ENCODE peak calls at places on chromosome 13, in seven cellular contexts. Q is neuronal stem cell, T is mesendoderm, D is IMR-90, P is H9, Z is H1, M is mesenchymal stem cell. A is an unnamed sample.

GRCh38 chr13:110965038-110965754 is 50.3 kb upstream of the ANKRD10 start:
- DNase-seq in Q (no peak), T (no peak), D (peak; percentile 89), P (no peak), Z (no peak), M (peak; percentile 73), A (peak; percentile 65)

GRCh38 chr13:91745962-91746361 is 347.5 kb downstream of the GPC5 start:
- DNase-seq in Q (no peak), T (no peak), D (no peak), P (no peak), Z (no peak), M (no peak), A (no peak)

GRCh38 chr13:21231426-21231945 is 55.0 kb downstream of the MRPL57 start:
- DNase-seq in Q (no peak), T (no peak), D (no peak), P (no peak), Z (no peak), M (no peak), A (peak; percentile 90)

GRCh38 chr13:26784704-26785639 is 24.4 kb upstream of the GPR12 start:
- DNase-seq in Q (no peak), T (peak; percentile 16), D (no peak), P (peak; percentile 62), Z (no peak), M (no peak), A (no peak)

GRCh38 chr13:98452851-98453250 is 124.1 kb downstream of the STK24 start:
- DNase-seq in Q (no peak), T (no peak), D (no peak), P (no peak), Z (no peak), M (no peak), A (no peak)

GRCh38 chr13:80408270-80408669 is 67.3 kb upstream of the SPRY2 start:
- DNase-seq in Q (no peak), T (peak; percentile 30), D (no peak), P (peak; percentile 47), Z (no peak), M (no peak), A (no peak)

GRCh38 chr13:41675306-41675705 is 218.0 kb downstream of the RGCC start:
- DNase-seq in Q (no peak), T (no peak), D (no peak), P (no peak), Z (no peak), M (no peak), A (peak; percentile 77)

GRCh38 chr13:36858285-36858684 is 39.3 kb downstream of the RFXAP start:
- DNase-seq in Q (no peak), T (peak; percentile 84), D (peak; percentile 65), P (no peak), Z (no peak), M (peak; percentile 65), A (peak; percentile 15)

GRCh38 chr13:110062077-110062776 is 244.7 kb downstream of the COL4A1 start:
- DNase-seq in Q (no peak), T (no peak), D (peak; percentile 20), P (no peak), Z (no peak), M (no peak), A (no peak)

GRCh38 chr13:43072394-43072793 is 49.0 kb downstream of the DNAJC15 start:
- DNase-seq in Q (no peak), T (peak; percentile 57), D (no peak), P (no peak), Z (no peak), M (peak; percentile 30), A (peak; percentile 40)

GRCh38 chr13:84896128-84896527 is 903.1 kb downstream of the SLITRK6 start:
- DNase-seq in Q (peak; percentile 55), T (peak; percentile 63), D (peak; percentile 61), P (no peak), Z (no peak), M (peak; percentile 67), A (peak; percentile 82)

GRCh38 chr13:74919914-74920313 is 562.1 kb downstream of the TBC1D4 start:
- DNase-seq in Q (no peak), T (no peak), D (no peak), P (no peak), Z (no peak), M (no peak), A (no peak)

GRCh38 chr13:42967660-42968059 is 24.4 kb downstream of the EPSTI1 start:
- DNase-seq in Q (no peak), T (no peak), D (no peak), P (no peak), Z (no peak), M (no peak), A (no peak)

GRCh38 chr13:67283602-67284001 is 53.5 kb upstream of the PCDH9 start:
- DNase-seq in Q (no peak), T (peak; percentile 19), D (peak; percentile 13), P (no peak), Z (no peak), M (peak; percentile 52), A (no peak)

GRCh38 chr13:25186187-25186586 is 14.1 kb upstream of the AMER2 start:
- DNase-seq in Q (no peak), T (no peak), D (no peak), P (no peak), Z (no peak), M (no peak), A (no peak)

GRCh38 chr13:23986619-23987018 is 89.3 kb upstream of the C1QTNF9B start:
- DNase-seq in Q (no peak), T (peak; percentile 28), D (peak; percentile 98), P (no peak), Z (no peak), M (peak; percentile 83), A (peak; percentile 94)

GRCh38 chr13:26168276-26168814 is 53.8 kb downstream of the RNF6 start:
- DNase-seq in Q (no peak), T (no peak), D (peak; percentile 48), P (no peak), Z (no peak), M (peak; percentile 92), A (peak; percentile 84)

GRCh38 chr13:28478127-28478526 is 16.8 kb downstream of the FLT1 start:
- DNase-seq in Q (no peak), T (no peak), D (peak; percentile 84), P (no peak), Z (no peak), M (peak; percentile 73), A (no peak)

GRCh38 chr13:106403280-106403679 is 132.2 kb downstream of the EFNB2 start:
- DNase-seq in Q (no peak), T (no peak), D (no peak), P (no peak), Z (no peak), M (no peak), A (no peak)

DNA sequence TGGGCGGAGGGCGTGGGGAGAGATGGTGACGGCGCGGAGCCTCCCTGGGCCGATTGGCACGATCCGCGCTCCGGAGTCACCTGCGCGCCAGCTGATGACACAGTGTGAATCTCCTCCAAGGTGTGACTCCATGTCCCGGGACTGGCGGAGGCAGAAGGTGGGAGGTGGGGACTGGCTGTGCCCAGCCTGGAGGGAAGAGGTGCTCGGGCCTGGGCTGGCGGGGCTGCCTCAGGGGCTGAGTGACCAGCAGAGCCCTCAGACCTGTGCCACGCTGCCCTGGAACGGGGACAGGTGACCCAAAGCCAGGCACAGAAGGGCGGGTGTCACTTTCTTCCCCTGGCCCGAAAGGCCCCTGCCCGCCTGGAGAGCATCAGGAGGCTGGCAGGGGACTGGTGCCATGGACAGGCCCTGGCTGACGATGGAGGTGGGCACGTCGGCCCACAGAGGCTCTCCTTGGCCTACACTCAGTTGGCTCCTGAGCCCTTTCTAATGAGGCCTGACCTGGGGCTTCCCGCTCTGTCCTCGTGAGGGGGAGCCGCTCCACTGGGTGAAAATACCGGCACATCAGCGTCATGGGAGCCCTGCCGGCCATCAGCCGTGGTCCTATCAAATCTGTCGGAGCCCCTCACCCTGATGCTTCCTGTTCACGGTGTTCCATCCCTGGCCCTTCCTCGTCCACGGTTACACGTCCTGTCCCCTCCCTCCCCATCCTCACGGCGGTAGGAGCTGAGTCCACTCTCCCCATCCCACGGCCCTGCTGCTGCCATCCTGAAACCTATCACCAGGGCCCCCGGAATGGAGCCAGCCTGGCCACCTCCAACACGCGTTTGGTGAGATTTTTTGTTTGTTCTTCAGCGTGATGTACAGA is 75.6 kb downstream of the SPACA7 start:
- DNase-seq in Q (no peak), T (no peak), D (no peak), P (peak; percentile 20), Z (no peak), M (no peak), A (no peak)
- H2BK120ac ChIP-seq in Q (no peak overlapping the region), T (no peak overlapping the region), D (no peak overlapping the region), P (no peak overlapping the region), Z (no peak overlapping the region), M (no peak overlapping the region), A (no peak overlapping the region)

DNA sequence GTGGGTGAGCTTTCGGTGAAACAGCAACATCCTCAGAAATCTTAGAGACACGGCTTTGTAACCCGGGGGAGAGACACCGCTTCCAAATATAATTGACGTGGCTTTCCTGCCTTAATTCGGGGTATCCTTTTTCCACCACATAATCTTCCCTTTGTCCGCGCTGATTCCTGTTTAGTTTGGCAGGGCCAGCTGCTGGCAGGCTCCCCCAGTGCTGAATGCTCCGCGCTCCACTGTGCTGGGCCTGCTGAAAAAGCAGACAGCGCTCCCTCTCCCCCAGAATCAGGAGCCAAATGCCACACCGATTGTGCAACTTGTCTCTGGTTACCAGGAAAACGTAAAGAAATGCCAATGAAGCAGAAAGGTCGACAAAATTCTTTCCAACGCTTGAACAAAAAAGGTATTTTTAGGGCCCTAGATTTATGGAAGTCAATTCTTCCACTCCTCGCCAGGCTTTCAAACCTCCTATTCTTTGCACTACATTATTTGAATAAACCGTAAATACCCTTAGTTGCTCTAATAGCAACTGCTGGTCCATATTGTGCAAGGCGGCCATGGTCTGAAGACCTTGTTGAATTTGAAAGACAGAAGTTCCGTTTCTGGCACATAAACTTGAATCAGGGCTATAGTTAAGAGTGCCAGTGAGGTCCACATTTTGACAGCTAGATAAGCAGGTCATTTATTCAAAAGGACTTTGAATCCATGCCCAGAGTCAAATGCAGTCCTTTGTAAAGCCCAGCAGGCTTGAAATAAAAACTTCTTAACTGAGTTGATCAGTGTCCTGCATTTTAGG is 206.7 kb upstream of the RFC3 start:
- DNase-seq in Q (peak; percentile 38), T (no peak), D (peak; percentile 64), P (no peak), Z (no peak), M (no peak), A (no peak)
- H4K8ac ChIP-seq in Q (no peak overlapping the region), T (no peak overlapping the region), D (peak overlapping the region; percentile 47), P (no peak overlapping the region), Z (no peak overlapping the region), M (no peak overlapping the region), A (no peak overlapping the region)

GRCh38 chr13:79090552-79091159 is 315.4 kb downstream of the RBM26 start:
- DNase-seq in Q (no peak), T (no peak), D (no peak), P (no peak), Z (no peak), M (no peak), A (peak; percentile 6)

GRCh38 chr13:79098603-79099002 is 307.5 kb downstream of the RBM26 start:
- DNase-seq in Q (no peak), T (peak; percentile 59), D (no peak), P (no peak), Z (no peak), M (no peak), A (no peak)

GRCh38 chr13:79097201-79097600 is 308.9 kb downstream of the RBM26 start:
- DNase-seq in Q (no peak), T (no peak), D (no peak), P (no peak), Z (no peak), M (no peak), A (no peak)

GRCh38 chr13:79096099-79096498 is 310.0 kb downstream of the RBM26 start:
- DNase-seq in Q (no peak), T (peak; percentile 28), D (no peak), P (no peak), Z (no peak), M (no peak), A (peak; percentile 60)
- H2BK120ac ChIP-seq in Q (no peak overlapping the region), T (no peak overlapping the region), D (no peak overlapping the region), P (no peak overlapping the region), Z (no peak overlapping the region), M (no peak overlapping the region), A (no peak overlapping the region)

GRCh38 chr13:45040626-45041025 is 51.3 kb downstream of the GPALPP1 start:
- DNase-seq in Q (no peak), T (no peak), D (no peak), P (no peak), Z (no peak), M (no peak), A (no peak)
- H4K8ac ChIP-seq in Q (no peak overlapping the region), T (no peak overlapping the region), D (peak overlapping the region; percentile 42), P (no peak overlapping the region), Z (no peak overlapping the region), M (no peak overlapping the region), A (no peak overlapping the region)

A was measured in trophoblast cell.